ENCODE peak calls at places on chromosomes 12 and 14, in six cellular contexts. One of them, this sample, is unnamed.

GRCh38 chr14:100567009-100567876 is 20.0 kb downstream of the BEGAIN start:
- DNase-seq in GM23338: peak; percentile 65
- DNase-seq in osteoblast: no peak
- DNase-seq in dorsolateral prefrontal cortex: no peak
- DNase-seq in A549: no peak
- DNase-seq in endothelial cell of umbilical vein: no peak
- DNase-seq in this sample: no peak

GRCh38 chr14:69713127-69713800 is 53.7 kb upstream of the SRSF5 start:
- DNase-seq in GM23338: peak; percentile 86
- DNase-seq in osteoblast: no peak
- DNase-seq in dorsolateral prefrontal cortex: no peak
- DNase-seq in A549: no peak
- DNase-seq in endothelial cell of umbilical vein: peak; percentile 62
- DNase-seq in this sample: no peak

GRCh38 chr12:15194947-15195346 is 26.3 kb downstream of the RERG start:
- DNase-seq in GM23338: no peak
- DNase-seq in osteoblast: no peak
- DNase-seq in dorsolateral prefrontal cortex: no peak
- DNase-seq in A549: no peak
- DNase-seq in endothelial cell of umbilical vein: no peak
- DNase-seq in this sample: no peak

GRCh38 chr12:39047539-39048078 is 142.2 kb upstream of the CPNE8 start:
- DNase-seq in GM23338: no peak
- DNase-seq in osteoblast: no peak
- DNase-seq in dorsolateral prefrontal cortex: no peak
- DNase-seq in A549: no peak
- DNase-seq in endothelial cell of umbilical vein: no peak
- DNase-seq in this sample: no peak

GRCh38 chr14:50725761-50726160 is 57.7 kb upstream of the SAV1 start:
- DNase-seq in GM23338: no peak
- DNase-seq in osteoblast: no peak
- DNase-seq in dorsolateral prefrontal cortex: no peak
- DNase-seq in A549: no peak
- DNase-seq in endothelial cell of umbilical vein: no peak
- DNase-seq in this sample: no peak

GRCh38 chr12:105522166-105522825 is 191.8 kb downstream of the C12orf75 start:
- DNase-seq in GM23338: no peak
- DNase-seq in osteoblast: no peak
- DNase-seq in dorsolateral prefrontal cortex: no peak
- DNase-seq in A549: peak; percentile 24
- DNase-seq in endothelial cell of umbilical vein: no peak
- DNase-seq in this sample: no peak

GRCh38 chr14:76011959-76012802 is 26.6 kb downstream of the IFT43 start:
- DNase-seq in GM23338: peak; percentile 42
- DNase-seq in osteoblast: no peak
- DNase-seq in dorsolateral prefrontal cortex: no peak
- DNase-seq in A549: no peak
- DNase-seq in endothelial cell of umbilical vein: no peak
- DNase-seq in this sample: no peak

GRCh38 chr12:12265571-12266388 is 1.1 kb downstream of the LRP6 start:
- DNase-seq in GM23338: no peak
- DNase-seq in osteoblast: peak; percentile 88
- DNase-seq in dorsolateral prefrontal cortex: no peak
- DNase-seq in A549: peak; percentile 35
- DNase-seq in endothelial cell of umbilical vein: peak; percentile 58
- DNase-seq in this sample: no peak

GRCh38 chr12:46533723-46534122 is 161.2 kb upstream of the SLC38A2 start:
- DNase-seq in GM23338: no peak
- DNase-seq in osteoblast: no peak
- DNase-seq in dorsolateral prefrontal cortex: no peak
- DNase-seq in A549: no peak
- DNase-seq in endothelial cell of umbilical vein: peak; percentile 87
- DNase-seq in this sample: no peak

GRCh38 chr12:113198286-113198685 is 12.8 kb downstream of the RITA1 start:
- DNase-seq in GM23338: no peak
- DNase-seq in osteoblast: no peak
- DNase-seq in dorsolateral prefrontal cortex: no peak
- DNase-seq in A549: no peak
- DNase-seq in endothelial cell of umbilical vein: no peak
- DNase-seq in this sample: no peak

GRCh38 chr12:95546491-95546813 is 4.8 kb downstream of the USP44 start:
- DNase-seq in GM23338: peak; percentile 44
- DNase-seq in osteoblast: no peak
- DNase-seq in dorsolateral prefrontal cortex: no peak
- DNase-seq in A549: no peak
- DNase-seq in endothelial cell of umbilical vein: no peak
- DNase-seq in this sample: no peak

GRCh38 chr12:89731614-89732013 is 23.0 kb upstream of the ATP2B1 start:
- DNase-seq in GM23338: no peak
- DNase-seq in osteoblast: peak; percentile 82
- DNase-seq in dorsolateral prefrontal cortex: no peak
- DNase-seq in A549: no peak
- DNase-seq in endothelial cell of umbilical vein: no peak
- DNase-seq in this sample: no peak

GRCh38 chr14:74980398-74980745 is 22.3 kb upstream of the EIF2B2 start:
- DNase-seq in GM23338: no peak
- DNase-seq in osteoblast: no peak
- DNase-seq in dorsolateral prefrontal cortex: no peak
- DNase-seq in A549: no peak
- DNase-seq in endothelial cell of umbilical vein: peak; percentile 43
- DNase-seq in this sample: no peak

GRCh38 chr14:60064491-60065072 is 27.1 kb upstream of the PCNX4 start:
- DNase-seq in GM23338: peak; percentile 37
- DNase-seq in osteoblast: no peak
- DNase-seq in dorsolateral prefrontal cortex: no peak
- DNase-seq in A549: peak; percentile 51
- DNase-seq in endothelial cell of umbilical vein: peak; percentile 48
- DNase-seq in this sample: no peak

GRCh38 chr12:25213338-25213737 is 18.3 kb downstream of the ETFRF1 start:
- DNase-seq in GM23338: no peak
- DNase-seq in osteoblast: no peak
- DNase-seq in dorsolateral prefrontal cortex: no peak
- DNase-seq in A549: no peak
- DNase-seq in endothelial cell of umbilical vein: no peak
- DNase-seq in this sample: no peak

GRCh38 chr12:66633676-66634075 is 45.2 kb downstream of the GRIP1 start:
- DNase-seq in GM23338: no peak
- DNase-seq in osteoblast: no peak
- DNase-seq in dorsolateral prefrontal cortex: no peak
- DNase-seq in A549: peak; percentile 6
- DNase-seq in endothelial cell of umbilical vein: peak; percentile 57
- DNase-seq in this sample: no peak

GRCh38 chr12:32671930-32672785 is 6.9 kb upstream of the DNM1L start:
- DNase-seq in GM23338: peak; percentile 84
- DNase-seq in osteoblast: peak; percentile 91
- DNase-seq in dorsolateral prefrontal cortex: no peak
- DNase-seq in A549: peak; percentile 73
- DNase-seq in endothelial cell of umbilical vein: peak; percentile 85
- DNase-seq in this sample: no peak

GRCh38 chr12:2288875-2289274 is 236.1 kb downstream of the CACNA1C start:
- DNase-seq in GM23338: no peak
- DNase-seq in osteoblast: no peak
- DNase-seq in dorsolateral prefrontal cortex: no peak
- DNase-seq in A549: no peak
- DNase-seq in endothelial cell of umbilical vein: no peak
- DNase-seq in this sample: no peak

GRCh38 chr14:78254911-78255431 is 84.8 kb downstream of the NRXN3 start:
- DNase-seq in GM23338: no peak
- DNase-seq in osteoblast: no peak
- DNase-seq in dorsolateral prefrontal cortex: peak; percentile 44
- DNase-seq in A549: peak; percentile 4
- DNase-seq in endothelial cell of umbilical vein: no peak
- DNase-seq in this sample: no peak

GRCh38 chr14:94654071-94654974 is 42.1 kb downstream of the SERPINA3 start:
- DNase-seq in GM23338: no peak
- DNase-seq in osteoblast: no peak
- DNase-seq in dorsolateral prefrontal cortex: no peak
- DNase-seq in A549: no peak
- DNase-seq in endothelial cell of umbilical vein: no peak
- DNase-seq in this sample: no peak

GRCh38 chr14:74408870-74409269 is 17.1 kb downstream of the SYNDIG1L start:
- DNase-seq in GM23338: no peak
- DNase-seq in osteoblast: no peak
- DNase-seq in dorsolateral prefrontal cortex: no peak
- DNase-seq in A549: no peak
- DNase-seq in endothelial cell of umbilical vein: no peak
- DNase-seq in this sample: no peak

GRCh38 chr14:79186523-79186922 is 1016.4 kb downstream of the NRXN3 start:
- DNase-seq in GM23338: no peak
- DNase-seq in osteoblast: no peak
- DNase-seq in dorsolateral prefrontal cortex: no peak
- DNase-seq in A549: no peak
- DNase-seq in endothelial cell of umbilical vein: peak; percentile 10
- DNase-seq in this sample: no peak

GRCh38 chr14:104284107-104284592 is 145.8 kb downstream of the KIF26A start:
- DNase-seq in GM23338: no peak
- DNase-seq in osteoblast: peak; percentile 81
- DNase-seq in dorsolateral prefrontal cortex: no peak
- DNase-seq in A549: no peak
- DNase-seq in endothelial cell of umbilical vein: no peak
- DNase-seq in this sample: no peak

GRCh38 chr12:65121049-65121955 is at the start of gene WIF1:
- DNase-seq in GM23338: peak; percentile 92
- DNase-seq in osteoblast: peak; percentile 35
- DNase-seq in dorsolateral prefrontal cortex: peak; percentile 43
- DNase-seq in A549: peak; percentile 29
- DNase-seq in endothelial cell of umbilical vein: peak; percentile 22
- DNase-seq in this sample: no peak

GRCh38 chr12:132204064-132204821 is 60.0 kb downstream of the NOC4L start:
- DNase-seq in GM23338: no peak
- DNase-seq in osteoblast: peak; percentile 85
- DNase-seq in dorsolateral prefrontal cortex: no peak
- DNase-seq in A549: no peak
- DNase-seq in endothelial cell of umbilical vein: no peak
- DNase-seq in this sample: no peak

GRCh38 chr14:99991306-99991705 is 73.9 kb upstream of the EVL start:
- DNase-seq in GM23338: no peak
- DNase-seq in osteoblast: no peak
- DNase-seq in dorsolateral prefrontal cortex: no peak
- DNase-seq in A549: no peak
- DNase-seq in endothelial cell of umbilical vein: no peak
- DNase-seq in this sample: no peak

DNA sequence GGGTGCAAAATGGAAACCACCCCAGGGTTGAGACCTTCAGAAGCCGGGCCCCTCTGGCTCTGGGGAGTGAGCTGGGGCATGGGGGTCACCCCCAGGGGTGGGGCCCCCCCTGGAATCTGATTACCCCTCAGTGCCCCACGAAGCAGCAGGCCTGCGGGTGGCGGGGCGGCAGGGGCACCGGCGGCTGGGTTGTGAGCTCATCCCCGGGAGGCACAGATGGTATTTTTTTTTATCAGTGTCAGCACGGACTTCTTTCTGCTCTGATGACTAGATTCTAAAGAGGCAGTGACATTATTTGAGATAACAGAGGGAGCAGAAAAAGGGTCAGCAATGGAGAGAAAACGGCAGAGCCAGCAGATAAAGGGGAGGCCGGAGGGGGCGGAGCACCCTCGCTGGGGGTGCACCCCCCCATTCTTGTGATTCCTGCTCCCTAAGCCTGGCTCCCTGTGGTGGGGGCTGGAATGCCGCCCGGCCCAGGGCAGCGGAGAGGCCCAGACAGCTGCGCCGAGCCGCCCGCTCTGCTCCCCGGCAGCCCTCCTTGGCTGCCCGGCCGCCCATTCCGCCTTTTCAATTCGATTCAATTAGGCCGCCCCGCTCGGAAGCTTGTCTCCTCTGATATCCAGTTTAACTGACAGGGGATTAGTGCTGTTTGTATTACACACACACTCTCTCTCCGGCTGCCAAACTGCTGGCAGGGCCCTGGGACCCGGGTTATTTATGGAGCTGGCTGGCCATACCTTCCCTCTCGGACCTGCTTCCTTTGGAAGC is 32.9 kb downstream of the MVK start:
- DNase-seq in GM23338: peak; percentile 69
- DNase-seq in osteoblast: no peak
- DNase-seq in dorsolateral prefrontal cortex: peak; percentile 62
- DNase-seq in A549: no peak
- DNase-seq in endothelial cell of umbilical vein: no peak
- DNase-seq in this sample: no peak
- H3K4me3 ChIP-seq in GM23338: no peak overlapping the region
- H3K4me3 ChIP-seq in osteoblast: no peak overlapping the region
- H3K4me3 ChIP-seq in dorsolateral prefrontal cortex: no peak overlapping the region
- H3K4me3 ChIP-seq in A549: no peak overlapping the region
- H3K4me3 ChIP-seq in endothelial cell of umbilical vein: no peak overlapping the region
- H3K4me3 ChIP-seq in this sample: no peak overlapping the region

GRCh38 chr14:24315807-24316596 is 4.7 kb downstream of the LTB4R start:
- DNase-seq in GM23338: peak; percentile 82
- DNase-seq in osteoblast: peak; percentile 88
- DNase-seq in dorsolateral prefrontal cortex: no peak
- DNase-seq in A549: no peak
- DNase-seq in endothelial cell of umbilical vein: peak; percentile 37
- DNase-seq in this sample: no peak
- H3K27ac ChIP-seq in GM23338: no peak overlapping the region
- H3K27ac ChIP-seq in osteoblast: no peak overlapping the region
- H3K27ac ChIP-seq in dorsolateral prefrontal cortex: no peak overlapping the region
- H3K27ac ChIP-seq in A549: no peak overlapping the region
- H3K27ac ChIP-seq in endothelial cell of umbilical vein: no peak overlapping the region
- H3K27ac ChIP-seq in this sample: no peak overlapping the region

GRCh38 chr12:50243507-50243906 is 39.8 kb downstream of the LIMA1 start:
- DNase-seq in GM23338: no peak
- DNase-seq in osteoblast: no peak
- DNase-seq in dorsolateral prefrontal cortex: no peak
- DNase-seq in A549: no peak
- DNase-seq in endothelial cell of umbilical vein: no peak
- DNase-seq in this sample: no peak
- H3K4me3 ChIP-seq in GM23338: no peak overlapping the region
- H3K4me3 ChIP-seq in osteoblast: no peak overlapping the region
- H3K4me3 ChIP-seq in dorsolateral prefrontal cortex: no peak overlapping the region
- H3K4me3 ChIP-seq in A549: no peak overlapping the region
- H3K4me3 ChIP-seq in endothelial cell of umbilical vein: no peak overlapping the region
- H3K4me3 ChIP-seq in this sample: no peak overlapping the region

DNA sequence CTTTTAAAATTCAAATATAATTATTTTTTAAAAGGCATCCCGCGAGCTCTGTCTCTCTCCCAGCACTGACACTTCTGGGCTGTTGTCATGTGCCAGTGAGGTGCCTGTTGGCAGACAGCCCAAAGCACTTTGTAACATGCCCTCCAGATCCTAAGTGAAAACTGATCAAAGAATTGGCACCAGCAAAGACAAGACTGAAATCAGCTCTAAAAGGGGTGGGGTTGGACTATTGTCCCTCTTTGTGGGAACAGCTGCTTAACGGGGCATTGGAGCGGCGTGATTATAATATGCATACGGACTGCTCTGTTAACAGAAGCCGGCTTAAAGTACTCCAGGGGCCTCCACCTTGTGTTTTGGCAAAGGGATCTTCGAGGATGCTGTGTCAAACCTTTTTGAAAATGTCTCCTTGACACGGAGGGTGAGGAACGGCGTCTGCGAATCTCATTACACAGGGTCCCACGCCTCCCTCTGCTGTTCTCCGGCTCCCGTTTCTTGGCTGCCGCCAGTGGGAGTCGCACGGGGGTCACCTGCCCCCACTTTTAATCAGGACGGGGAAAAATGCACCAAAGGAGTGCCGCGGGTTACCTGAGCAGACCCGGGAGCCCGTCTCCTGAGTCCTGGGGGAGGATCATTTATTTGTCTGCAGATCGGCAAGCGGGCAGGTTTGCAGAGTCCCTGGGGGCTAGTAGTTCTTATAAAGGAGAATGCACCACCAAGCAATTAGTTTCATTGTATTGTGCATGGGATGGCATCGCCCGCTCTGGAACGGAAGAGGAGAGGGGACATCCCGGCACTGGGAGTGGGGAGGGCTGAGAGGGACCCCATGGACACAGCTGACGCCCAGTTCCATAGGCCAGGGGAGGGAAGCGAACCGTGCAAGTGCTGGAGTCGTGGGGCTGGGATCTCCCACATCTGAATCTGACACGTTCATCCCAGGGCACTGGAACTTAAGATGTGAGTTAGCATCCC is 44.3 kb downstream of the SPRING1 start:
- DNase-seq in GM23338: peak; percentile 43
- DNase-seq in osteoblast: no peak
- DNase-seq in dorsolateral prefrontal cortex: no peak
- DNase-seq in A549: no peak
- DNase-seq in endothelial cell of umbilical vein: no peak
- DNase-seq in this sample: no peak
- H3K27ac ChIP-seq in GM23338: no peak overlapping the region
- H3K27ac ChIP-seq in osteoblast: no peak overlapping the region
- H3K27ac ChIP-seq in dorsolateral prefrontal cortex: no peak overlapping the region
- H3K27ac ChIP-seq in A549: no peak overlapping the region
- H3K27ac ChIP-seq in endothelial cell of umbilical vein: no peak overlapping the region
- H3K27ac ChIP-seq in this sample: no peak overlapping the region

This sample was measured in effector memory CD4-positive, alpha-beta T cell.